ENCODE peak calls at places on chromosomes 7 and 10, in seven cellular contexts. V is fibroblast of the aortic adventitia; C is CD8-positive, alpha-beta T cell; W is HCT116; X is A549; K is thoracic aorta; B is GM06990. O is an unnamed sample.

GRCh38 chr10:34719746-34720145 is 95.3 kb downstream of the PARD3 start:
- DNase-seq in V (no peak), C (no peak), W (no peak), X (no peak), K (no peak), B (no peak), O (no peak)

GRCh38 chr10:59177031-59177861 is 803 bp downstream of the PHYHIPL start:
- DNase-seq in V (peak), C (no peak), W (no peak), X (peak), K (no peak), B (peak), O (peak)

GRCh38 chr7:108367946-108368345 is 88.3 kb downstream of the NRCAM start:
- DNase-seq in V (no peak), C (no peak), W (no peak), X (peak), K (no peak), B (no peak), O (peak)

GRCh38 chr7:108415821-108416536 is 40.3 kb downstream of the NRCAM start:
- DNase-seq in V (peak), C (no peak), W (no peak), X (peak), K (no peak), B (peak), O (peak)

GRCh38 chr10:84510121-84510520 is 181.7 kb downstream of the CCSER2 start:
- DNase-seq in V (peak), C (no peak), W (no peak), X (no peak), K (no peak), B (no peak), O (peak)

GRCh38 chr10:124211921-124212320 is 118.5 kb upstream of the CHST15 start:
- DNase-seq in V (no peak), C (no peak), W (no peak), X (no peak), K (no peak), B (no peak), O (peak)

GRCh38 chr7:8068892-8069686 is 100.5 kb downstream of the GLCCI1 start:
- DNase-seq in V (no peak), C (no peak), W (no peak), X (no peak), K (no peak), B (no peak), O (no peak)

GRCh38 chr10:44300666-44301649 is 83.9 kb downstream of the CXCL12 start:
- DNase-seq in V (peak), C (no peak), W (peak), X (peak), K (no peak), B (peak), O (peak)

GRCh38 chr10:1056326-1057105 is at the start of gene WDR37:
- DNase-seq in V (peak), C (peak), W (no peak), X (peak), K (peak), B (peak), O (peak)

GRCh38 chr10:87771871-87772500 is 46.0 kb downstream of the ATAD1 start:
- DNase-seq in V (peak), C (no peak), W (no peak), X (peak), K (no peak), B (no peak), O (peak)

GRCh38 chr10:122494833-122495232 is 33.5 kb downstream of the HTRA1 start:
- DNase-seq in V (peak), C (no peak), W (peak), X (no peak), K (peak), B (no peak), O (peak)

GRCh38 chr10:24974978-24975377 is 22.6 kb upstream of the PRTFDC1 start:
- DNase-seq in V (peak), C (no peak), W (no peak), X (no peak), K (no peak), B (no peak), O (peak)

GRCh38 chr10:126124923-126125322 is 228.6 kb downstream of the FANK1 start:
- DNase-seq in V (peak), C (no peak), W (no peak), X (no peak), K (no peak), B (no peak), O (peak)

GRCh38 chr7:150869467-150869866 is 17.1 kb downstream of the AOC1 start:
- DNase-seq in V (no peak), C (no peak), W (no peak), X (no peak), K (no peak), B (no peak), O (no peak)

GRCh38 chr7:76296743-76297740 is 5.4 kb upstream of the HSPB1 start:
- DNase-seq in V (peak), C (no peak), W (no peak), X (no peak), K (no peak), B (no peak), O (peak)

GRCh38 chr7:102286237-102287081 is at the start of gene SH2B2:
- DNase-seq in V (peak), C (peak), W (no peak), X (no peak), K (no peak), B (peak), O (peak)

DNA sequence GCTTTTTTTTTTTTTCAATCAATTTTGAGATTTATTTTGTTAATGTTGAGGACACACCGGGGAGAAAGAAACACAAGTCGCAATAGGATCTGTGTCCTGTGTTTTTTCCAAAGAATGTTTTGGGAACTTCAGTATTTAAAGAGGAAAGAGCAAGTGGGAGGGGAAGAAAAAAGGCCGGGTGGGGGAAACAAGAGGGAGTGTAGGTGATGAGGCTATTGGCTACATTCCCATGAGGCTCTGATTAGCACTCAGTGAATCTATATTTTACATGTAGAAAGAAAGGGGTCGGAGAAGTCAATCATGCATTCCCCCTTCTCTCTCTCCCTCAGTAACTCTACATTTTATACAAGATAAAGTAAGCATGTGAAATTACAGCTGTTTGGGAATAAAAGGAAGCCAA is 4.1 kb downstream of the ZNF680 start:
- DNase-seq in V (no peak), C (no peak), W (no peak), X (no peak), K (no peak), B (no peak), O (no peak)
- H3K4me3 ChIP-seq in V (no peak), C (no peak), W (no peak), X (no peak), K (peak), B (no peak), O (no peak)

DNA sequence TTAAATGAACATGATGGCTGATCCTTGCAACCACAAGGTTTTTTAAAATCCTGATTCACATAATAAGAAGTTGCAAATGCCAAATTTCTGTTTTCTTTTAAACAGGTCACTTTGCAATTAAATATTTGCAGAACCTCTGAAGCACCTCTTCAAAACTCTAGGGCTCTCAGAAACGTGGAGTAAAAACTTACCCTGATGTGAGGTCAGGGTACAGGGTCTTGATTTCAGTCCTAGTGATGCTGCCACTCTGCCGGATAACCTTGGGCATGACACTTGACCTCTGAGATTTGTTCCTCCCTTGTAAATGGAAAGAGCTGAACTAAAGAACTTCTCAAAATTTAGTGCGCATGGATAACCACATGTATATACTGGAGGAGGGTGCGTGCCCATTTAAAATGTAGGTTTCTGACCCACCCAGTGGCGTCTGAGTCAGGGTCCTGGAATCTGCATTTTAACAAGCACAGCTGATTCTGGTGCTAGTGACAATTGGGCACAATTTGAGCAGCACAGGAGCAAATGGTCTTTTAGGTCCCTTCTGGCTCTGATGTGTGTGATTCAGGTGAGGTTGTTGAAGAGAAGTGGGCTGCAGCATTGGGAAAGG is 35.5 kb upstream of the TNPO3 start:
- DNase-seq in V (no peak), C (no peak), W (no peak), X (no peak), K (no peak), B (no peak), O (no peak)
- TF ChIP-seq CTCF in V (no peak), C (no peak), W (no peak), X (no peak), K (no peak), B (no peak), O (no peak)

GRCh38 chr10:21498977-21499376 is 26.5 kb downstream of the SKIDA1 start:
- DNase-seq in V (no peak), C (no peak), W (no peak), X (no peak), K (no peak), B (no peak), O (no peak)

GRCh38 chr10:21500578-21500910 is 24.9 kb downstream of the SKIDA1 start:
- DNase-seq in V (no peak), C (no peak), W (no peak), X (no peak), K (no peak), B (no peak), O (no peak)

GRCh38 chr10:21499580-21499909 is 25.9 kb downstream of the SKIDA1 start:
- DNase-seq in V (no peak), C (no peak), W (no peak), X (no peak), K (no peak), B (no peak), O (no peak)

GRCh38 chr10:21501109-21501508 is 24.4 kb downstream of the SKIDA1 start:
- DNase-seq in V (no peak), C (no peak), W (no peak), X (no peak), K (no peak), B (no peak), O (no peak)

GRCh38 chr10:21499910-21500577 is 25.4 kb downstream of the SKIDA1 start:
- DNase-seq in V (no peak), C (no peak), W (no peak), X (no peak), K (no peak), B (peak), O (no peak)
- H3K4me3 ChIP-seq in V (no peak), C (no peak), W (no peak), X (no peak), K (peak), B (no peak), O (peak)

GRCh38 chr7:43583424-43584199 is 704 bp downstream of the STK17A start:
- DNase-seq in V (peak), C (peak), W (no peak), X (no peak), K (peak), B (peak), O (peak)
- TF ChIP-seq CTCF in V (peak), C (no peak), W (peak), X (no peak), K (peak), B (peak), O (peak)

GRCh38 chr7:137881607-137882260 is 35.0 kb upstream of the DGKI start:
- DNase-seq in V (no peak), C (no peak), W (no peak), X (no peak), K (no peak), B (no peak), O (no peak)

GRCh38 chr7:137879357-137880158 is 32.8 kb upstream of the DGKI start:
- DNase-seq in V (peak), C (no peak), W (no peak), X (no peak), K (no peak), B (no peak), O (peak)

GRCh38 chr7:137878333-137878961 is 31.7 kb upstream of the DGKI start:
- DNase-seq in V (peak), C (no peak), W (no peak), X (no peak), K (peak), B (no peak), O (peak)

GRCh38 chr7:137882261-137882668 is 35.5 kb upstream of the DGKI start:
- DNase-seq in V (peak), C (no peak), W (peak), X (peak), K (peak), B (peak), O (peak)

DNA sequence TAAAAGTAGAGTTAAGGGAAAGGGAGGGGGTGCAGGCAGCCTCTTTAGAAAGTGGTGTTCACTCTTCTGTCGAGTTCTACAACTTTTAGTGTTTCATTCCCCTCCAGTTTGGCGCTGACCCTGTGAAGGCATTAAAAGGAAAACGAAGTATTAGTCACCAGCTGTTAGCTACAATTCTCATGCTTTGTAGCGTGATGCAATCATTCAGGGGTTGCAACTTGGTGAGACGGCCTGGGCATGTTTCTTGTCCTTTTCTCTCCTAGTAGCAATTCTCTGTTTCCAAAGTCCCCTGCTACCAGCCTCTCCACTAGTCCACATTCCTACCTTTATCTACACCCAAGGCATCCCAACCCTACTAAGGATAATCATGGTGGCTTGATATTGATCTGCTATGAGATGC is 33.7 kb upstream of the DGKI start:
- DNase-seq in V (peak), C (no peak), W (no peak), X (no peak), K (no peak), B (no peak), O (peak)
- H3K4me3 ChIP-seq in V (no peak), C (no peak), W (no peak), X (no peak), K (no peak), B (no peak), O (no peak)

GRCh38 chr10:19048901-19049300 is 300 bp downstream of the MALRD1 start:
- DNase-seq in V (no peak), C (no peak), W (no peak), X (no peak), K (no peak), B (no peak), O (no peak)
- TF ChIP-seq CTCF in V (no peak), C (no peak), W (no peak), X (no peak), K (no peak), B (no peak), O (no peak)

GRCh38 chr10:63767512-63767911 is 246.3 kb downstream of the REEP3 start:
- DNase-seq in V (peak), C (no peak), W (no peak), X (no peak), K (no peak), B (no peak), O (no peak)
- H3K4me3 ChIP-seq in V (no peak), C (no peak), W (no peak), X (no peak), K (no peak), B (no peak), O (no peak)

GRCh38 chr7:154679689-154680088 is 323.2 kb downstream of the PAXIP1 start:
- DNase-seq in V (no peak), C (no peak), W (no peak), X (no peak), K (no peak), B (no peak), O (no peak)
- TF ChIP-seq CTCF in V (no peak), C (no peak), W (no peak), X (no peak), K (no peak), B (no peak), O (no peak)

O was measured in choroid plexus epithelial cell.